ENCODE peak calls at places on chromosomes 13 and 19, in seven cellular contexts. Y, R, I, U, E, P and W are unnamed samples.

GRCh38 chr19:57667220-57667619 is 1.5 kb upstream of the ZSCAN4 start:
- DNase-seq in Y (no peak), R (no peak), I (no peak), U (no peak), E (no peak), P (no peak), W (no peak)

GRCh38 chr19:19447536-19448237 is 42.2 kb downstream of the GATAD2A start:
- DNase-seq in Y (peak), R (peak), I (no peak), U (no peak), E (no peak), P (no peak), W (no peak)

GRCh38 chr19:6471076-6471475 is 7.0 kb downstream of the CRB3 start:
- DNase-seq in Y (no peak), R (no peak), I (no peak), U (no peak), E (no peak), P (no peak), W (no peak)

GRCh38 chr19:57406516-57407123 is 4.3 kb upstream of the ZNF17 start:
- DNase-seq in Y (peak), R (peak), I (peak), U (peak), E (peak), P (peak), W (peak)

GRCh38 chr13:39530996-39531395 is 72.0 kb downstream of the LHFPL6 start:
- DNase-seq in Y (no peak), R (peak), I (no peak), U (no peak), E (no peak), P (no peak), W (no peak)

GRCh38 chr19:7355151-7355845 is 6.6 kb downstream of the ARHGEF18 start:
- DNase-seq in Y (no peak), R (peak), I (peak), U (peak), E (peak), P (no peak), W (no peak)

GRCh38 chr13:79056706-79057105 is 349.3 kb downstream of the RBM26 start:
- DNase-seq in Y (no peak), R (no peak), I (no peak), U (peak), E (peak), P (no peak), W (no peak)

GRCh38 chr13:24161010-24161775 is 673 bp downstream of the SPATA13 start:
- DNase-seq in Y (peak), R (no peak), I (peak), U (peak), E (no peak), P (peak), W (no peak)

GRCh38 chr13:44768775-44769578 is 192.8 kb upstream of the TSC22D1 start:
- DNase-seq in Y (no peak), R (peak), I (peak), U (no peak), E (no peak), P (peak), W (no peak)

GRCh38 chr19:33280351-33280921 is 21.9 kb downstream of the CEBPA start:
- DNase-seq in Y (peak), R (no peak), I (no peak), U (peak), E (no peak), P (peak), W (no peak)

GRCh38 chr19:15398501-15399233 is 19.1 kb upstream of the AKAP8 start:
- DNase-seq in Y (no peak), R (no peak), I (no peak), U (no peak), E (no peak), P (no peak), W (no peak)

GRCh38 chr19:17616961-17617806 is 61.7 kb downstream of the COLGALT1 start:
- DNase-seq in Y (no peak), R (no peak), I (peak), U (peak), E (peak), P (no peak), W (no peak)

GRCh38 chr13:107200491-107200890 is 632.6 kb upstream of the ARGLU1 start:
- DNase-seq in Y (no peak), R (no peak), I (no peak), U (no peak), E (no peak), P (no peak), W (no peak)

GRCh38 chr13:35917942-35918645 is 213.1 kb downstream of the DCLK1 start:
- DNase-seq in Y (no peak), R (peak), I (no peak), U (no peak), E (no peak), P (no peak), W (no peak)

GRCh38 chr13:25679154-25679553 is 307.4 kb downstream of the ATP8A2 start:
- DNase-seq in Y (no peak), R (no peak), I (peak), U (no peak), E (no peak), P (no peak), W (no peak)

GRCh38 chr13:74974234-74974879 is 507.6 kb downstream of the TBC1D4 start:
- DNase-seq in Y (no peak), R (no peak), I (no peak), U (no peak), E (no peak), P (no peak), W (no peak)

GRCh38 chr13:48975926-48976676 is 389 bp downstream of the FNDC3A start:
- DNase-seq in Y (peak), R (peak), I (peak), U (peak), E (peak), P (peak), W (no peak)

GRCh38 chr13:46181799-46182490 is at the start of gene LCP1:
- DNase-seq in Y (peak), R (no peak), I (no peak), U (peak), E (no peak), P (peak), W (no peak)

GRCh38 chr13:45763419-45763818 is 61.3 kb downstream of the CBY2 start:
- DNase-seq in Y (no peak), R (no peak), I (no peak), U (no peak), E (no peak), P (no peak), W (no peak)

GRCh38 chr13:45356966-45357689 is 16.1 kb upstream of the TPT1 start:
- DNase-seq in Y (peak), R (no peak), I (no peak), U (no peak), E (no peak), P (no peak), W (no peak)

GRCh38 chr19:15303105-15303780 is 29.1 kb downstream of the BRD4 start:
- DNase-seq in Y (no peak), R (peak), I (no peak), U (no peak), E (no peak), P (no peak), W (no peak)

GRCh38 chr13:112903606-112904195 is 65.3 kb upstream of the MCF2L start:
- DNase-seq in Y (no peak), R (no peak), I (no peak), U (no peak), E (no peak), P (no peak), W (no peak)

GRCh38 chr13:40340368-40341085 is 325.9 kb downstream of the FOXO1 start:
- DNase-seq in Y (no peak), R (peak), I (peak), U (no peak), E (no peak), P (no peak), W (no peak)

GRCh38 chr13:42906257-42906656 is 85.8 kb downstream of the EPSTI1 start:
- DNase-seq in Y (no peak), R (no peak), I (no peak), U (no peak), E (peak), P (no peak), W (no peak)

GRCh38 chr13:22594041-22594440 is 586.7 kb upstream of the SGCG start:
- DNase-seq in Y (no peak), R (no peak), I (no peak), U (no peak), E (no peak), P (no peak), W (no peak)

GRCh38 chr19:2982983-2983350 is 5.6 kb downstream of the TLE6 start:
- DNase-seq in Y (no peak), R (peak), I (peak), U (no peak), E (peak), P (no peak), W (no peak)

GRCh38 chr19:41939861-41940442 is 11.7 kb upstream of the ERFL start:
- DNase-seq in Y (no peak), R (no peak), I (no peak), U (peak), E (no peak), P (peak), W (no peak)

GRCh38 chr13:74554581-74555290 is 420.5 kb upstream of the KLF12 start:
- DNase-seq in Y (no peak), R (no peak), I (no peak), U (no peak), E (no peak), P (no peak), W (no peak)

GRCh38 chr13:95463516-95463915 is 89.0 kb upstream of the CLDN10 start:
- DNase-seq in Y (no peak), R (no peak), I (no peak), U (no peak), E (peak), P (no peak), W (no peak)

GRCh38 chr13:25806304-25806974 is 245.4 kb downstream of the SHISA2 start:
- DNase-seq in Y (no peak), R (no peak), I (peak), U (peak), E (peak), P (no peak), W (no peak)

GRCh38 chr19:55544014-55544413 is 1.3 kb downstream of the SBK3 start:
- DNase-seq in Y (no peak), R (no peak), I (no peak), U (no peak), E (no peak), P (no peak), W (no peak)

GRCh38 chr13:102310691-102311432 is 91.0 kb downstream of the FGF14 start:
- DNase-seq in Y (no peak), R (no peak), I (no peak), U (no peak), E (no peak), P (no peak), W (no peak)

GRCh38 chr13:101155920-101156319 is 260.4 kb downstream of the NALCN start:
- DNase-seq in Y (no peak), R (no peak), I (no peak), U (peak), E (no peak), P (no peak), W (no peak)

GRCh38 chr13:50766043-50766442 is 77.4 kb downstream of the DLEU7 start:
- DNase-seq in Y (no peak), R (no peak), I (no peak), U (no peak), E (no peak), P (no peak), W (no peak)

GRCh38 chr19:33795370-33796163 is 1.1 kb upstream of the KCTD15 start:
- DNase-seq in Y (peak), R (peak), I (peak), U (peak), E (peak), P (peak), W (no peak)

GRCh38 chr13:108525867-108526266 is 103.5 kb upstream of the MYO16 start:
- DNase-seq in Y (no peak), R (no peak), I (no peak), U (no peak), E (no peak), P (no peak), W (no peak)

GRCh38 chr19:32870154-32870573 is 597 bp upstream of the SLC7A9 start:
- DNase-seq in Y (no peak), R (no peak), I (no peak), U (no peak), E (no peak), P (no peak), W (no peak)

GRCh38 chr19:53659292-53659691 is 27.5 kb downstream of the DPRX start:
- DNase-seq in Y (no peak), R (no peak), I (peak), U (peak), E (peak), P (no peak), W (peak)

GRCh38 chr19:1446713-1447564 is 3.0 kb upstream of the APC2 start:
- DNase-seq in Y (peak), R (no peak), I (peak), U (no peak), E (no peak), P (no peak), W (no peak)

GRCh38 chr13:45222919-45223318 is 22.1 kb upstream of the KCTD4 start:
- DNase-seq in Y (no peak), R (no peak), I (no peak), U (no peak), E (no peak), P (no peak), W (no peak)